ENCODE peak calls at places on chromosome 2, in nine cellular contexts. Z is AG10803; G is gastrocnemius medialis; U is tibial nerve; N is ovary; R is AG09319; X is fibroblast of the aortic adventitia; L is CD4-positive, alpha-beta T cell; V is lung. T is an unnamed sample.
A peak's percentile ranks its signal among the peaks of the same experiment; 100 is the strongest.

GRCh38 chr2:105431367-105432088 is 32.7 kb upstream of the FHL2 start:
- DNase-seq in U (peak; percentile 32), Z (peak; percentile 44), V (no peak), N (peak; percentile 82), L (no peak), G (peak; percentile 71), X (peak; percentile 55), R (no peak), T (no peak)

GRCh38 chr2:188292446-188293239 is 969 bp downstream of the GULP1 start:
- DNase-seq in U (peak; percentile 70), L (no peak), X (peak; percentile 87), G (peak; percentile 69), V (peak; percentile 77), N (peak; percentile 82), R (peak; percentile 86), Z (peak; percentile 78), T (peak; percentile 77)

GRCh38 chr2:206983156-206983875 is 44.0 kb downstream of the CPO start:
- DNase-seq in G (no peak), R (no peak), N (no peak), L (no peak), X (no peak), Z (no peak), U (no peak), V (no peak), T (no peak)

GRCh38 chr2:196160101-196160500 is 11.3 kb downstream of the STK17B start:
- DNase-seq in N (no peak), Z (peak; percentile 92), X (peak; percentile 90), L (no peak), R (peak; percentile 49), G (peak; percentile 19), U (peak; percentile 62), V (peak; percentile 43), T (no peak)

GRCh38 chr2:173631123-173631450 is 276.4 kb downstream of the CDCA7 start:
- DNase-seq in Z (peak; percentile 26), N (no peak), L (no peak), U (no peak), R (no peak), X (no peak), G (no peak), V (no peak), T (peak; percentile 44)

GRCh38 chr2:127954857-127955256 is 69.1 kb upstream of the AMMECR1L start:
- DNase-seq in G (no peak), N (no peak), Z (no peak), R (no peak), L (no peak), V (no peak), X (no peak), U (no peak), T (no peak)

GRCh38 chr2:219002395-219003266 is 9.4 kb upstream of the CRYBA2 start:
- DNase-seq in N (no peak), X (no peak), U (no peak), V (peak; percentile 71), R (no peak), G (no peak), Z (no peak), L (peak; percentile 28), T (peak; percentile 82)

GRCh38 chr2:174059875-174060226 is 94.7 kb upstream of the SP3 start:
- DNase-seq in Z (peak; percentile 38), L (no peak), U (no peak), G (no peak), X (no peak), V (no peak), N (no peak), R (no peak), T (no peak)

GRCh38 chr2:55031505-55031904 is 18.7 kb downstream of the RTN4 start:
- DNase-seq in X (no peak), U (no peak), V (no peak), L (no peak), N (no peak), R (no peak), G (no peak), Z (no peak), T (no peak)

GRCh38 chr2:40165503-40165867 is 286.4 kb downstream of the SLC8A1 start:
- DNase-seq in V (no peak), L (no peak), X (peak; percentile 61), U (peak; percentile 33), N (no peak), G (no peak), R (peak; percentile 42), Z (no peak), T (no peak)

GRCh38 chr2:149038442-149039212 is at the start of gene LYPD6B:
- DNase-seq in G (no peak), X (no peak), L (no peak), N (no peak), R (no peak), U (no peak), Z (no peak), V (no peak), T (peak; percentile 74)

GRCh38 chr2:116879646-116880045 is 934.8 kb upstream of the DDX18 start:
- DNase-seq in V (no peak), L (no peak), N (no peak), Z (no peak), R (no peak), G (no peak), X (no peak), U (no peak), T (peak; percentile 7)

GRCh38 chr2:2269426-2269825 is 61.6 kb downstream of the MYT1L start:
- DNase-seq in V (peak; percentile 9), U (no peak), X (no peak), L (no peak), R (no peak), G (no peak), Z (no peak), N (no peak), T (no peak)

GRCh38 chr2:62787381-62787780 is 81.9 kb downstream of the EHBP1 start:
- DNase-seq in Z (peak; percentile 15), U (no peak), L (no peak), R (no peak), X (peak; percentile 59), N (no peak), G (no peak), V (no peak), T (no peak)
- TF ChIP-seq CTCF in Z (peak; percentile 26), U (peak; percentile 10), L (no peak), R (no peak), X (peak; percentile 34), N (no peak), G (no peak), V (no peak), T (no peak)

GRCh38 chr2:241617431-241618154 is 19.4 kb downstream of the THAP4 start:
- DNase-seq in L (peak; percentile 17), G (no peak), U (no peak), Z (no peak), X (no peak), N (no peak), V (no peak), R (no peak), T (no peak)
- TF ChIP-seq CTCF in L (no peak), G (no peak), U (no peak), Z (no peak), X (no peak), N (no peak), V (no peak), R (no peak), T (no peak)

GRCh38 chr2:183348492-183348891 is 224.2 kb downstream of the NUP35 start:
- DNase-seq in X (no peak), U (no peak), N (no peak), L (no peak), V (no peak), R (no peak), G (no peak), Z (no peak), T (no peak)
- TF ChIP-seq CTCF in X (no peak), U (no peak), N (no peak), L (no peak), V (no peak), R (no peak), G (no peak), Z (no peak), T (no peak)

DNA sequence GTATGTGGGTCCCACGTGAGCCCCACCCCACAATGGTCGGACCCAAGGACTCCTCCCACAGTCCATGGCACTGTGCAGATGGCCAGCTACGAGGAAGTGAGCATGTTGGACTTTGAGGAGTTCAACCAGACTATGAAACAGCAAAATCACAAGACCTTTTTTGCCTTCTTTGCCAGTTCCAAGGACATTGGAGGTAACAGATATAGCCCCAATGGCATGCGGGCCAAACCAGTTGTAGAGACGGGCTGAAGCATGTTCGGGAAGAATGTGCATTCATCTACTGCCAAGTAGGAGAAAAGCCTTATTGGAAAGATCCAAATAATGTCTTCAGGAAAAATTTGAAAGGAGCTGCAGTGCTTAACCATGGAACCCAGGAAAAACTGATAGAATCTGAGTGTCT is 12.6 kb downstream of the DNER start:
- DNase-seq in N (no peak), X (no peak), L (no peak), V (no peak), G (no peak), Z (no peak), U (no peak), R (no peak), T (no peak)
- TF ChIP-seq CTCF in N (no peak), X (no peak), L (no peak), V (no peak), G (no peak), Z (no peak), U (no peak), R (no peak), T (no peak)

DNA sequence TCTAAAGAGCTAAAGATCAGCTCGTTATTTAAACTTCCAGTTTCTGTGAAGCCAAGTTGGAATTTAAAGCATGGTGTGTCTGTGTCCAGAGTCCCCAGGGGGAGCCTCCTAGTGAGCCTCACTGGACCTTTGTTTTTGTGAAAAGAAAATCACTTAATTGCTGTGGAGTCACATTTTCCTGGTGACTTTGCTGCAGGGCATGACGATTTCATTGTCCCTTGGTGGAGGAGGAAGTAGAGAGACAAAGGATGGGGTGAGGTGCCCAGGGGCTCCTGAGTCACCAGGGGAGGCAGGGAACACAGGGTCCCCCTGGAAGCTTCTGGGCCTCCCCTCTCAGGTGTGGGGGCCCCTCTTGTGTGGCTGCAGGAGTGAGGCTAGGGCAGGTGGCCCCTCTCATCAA is 19.7 kb downstream of the ATP6V1C2 start:
- DNase-seq in U (no peak), L (no peak), V (no peak), G (no peak), Z (no peak), N (no peak), X (no peak), R (no peak), T (no peak)
- TF ChIP-seq CTCF in U (no peak), L (no peak), V (no peak), G (no peak), Z (no peak), N (no peak), X (no peak), R (no peak), T (no peak)

GRCh38 chr2:211744379-211744778 is 794.2 kb downstream of the ERBB4 start:
- DNase-seq in R (no peak), L (no peak), G (no peak), N (no peak), X (no peak), V (no peak), U (no peak), Z (no peak), T (no peak)

GRCh38 chr2:211748339-211748738 is 790.3 kb downstream of the ERBB4 start:
- DNase-seq in Z (no peak), V (no peak), R (no peak), U (no peak), G (no peak), N (no peak), L (no peak), X (no peak), T (no peak)

GRCh38 chr2:211745295-211746097 is 793.1 kb downstream of the ERBB4 start:
- DNase-seq in U (peak; percentile 7), R (peak; percentile 22), Z (peak; percentile 50), L (no peak), X (peak; percentile 71), N (no peak), G (peak; percentile 31), V (peak; percentile 53), T (peak; percentile 45)
- TF ChIP-seq CTCF in U (peak; percentile 73), R (peak; percentile 97), Z (peak; percentile 94), L (peak; percentile 32), X (peak; percentile 97), N (no peak), G (peak; percentile 60), V (peak; percentile 26), T (peak; percentile 91)

T was measured in nephron progenitor cell.